ENCODE peak calls at places on chromosomes 4 and X, in six cellular contexts. F is PC-3; B is fibroblast of lung; D is ovary; G is kidney; M is CD8-positive, alpha-beta T cell. I is an unnamed sample.

GRCh38 chr4:8675383-8675782 is 82.8 kb downstream of the CPZ start:
- DNase-seq in G (no peak), B (no peak), M (no peak), D (no peak), F (peak; percentile 12), I (no peak)

GRCh38 chr4:95213361-95213760 is 335.4 kb downstream of the UNC5C start:
- DNase-seq in B (no peak), F (no peak), D (no peak), G (no peak), M (no peak), I (no peak)

GRCh38 chr4:75679876-75680575 is 6.8 kb upstream of the G3BP2 start:
- DNase-seq in F (no peak), B (no peak), M (no peak), G (no peak), D (no peak), I (no peak)

GRCh38 chrX:154121207-154121606 is 22.8 kb upstream of the OPN1LW start:
- DNase-seq in B (no peak), F (no peak), G (no peak), D (no peak), M (no peak), I (no peak)

GRCh38 chr4:177185579-177185978 is 124.1 kb upstream of the NEIL3 start:
- DNase-seq in D (no peak), G (no peak), M (no peak), F (no peak), B (no peak), I (no peak)

GRCh38 chrX:69615323-69615722 is 590 bp upstream of the EDA start:
- DNase-seq in M (no peak), G (no peak), F (no peak), B (no peak), D (no peak), I (no peak)

GRCh38 chrX:120690344-120690743 is 60.5 kb upstream of the C1GALT1C1 start:
- DNase-seq in M (no peak), D (no peak), F (no peak), B (no peak), G (no peak), I (no peak)

GRCh38 chrX:72306851-72307645 is 1.3 kb upstream of the CITED1 start:
- DNase-seq in G (peak; percentile 85), D (no peak), F (peak; percentile 71), M (no peak), B (peak; percentile 64), I (peak; percentile 38)

GRCh38 chr4:142548491-142548890 is 297.6 kb downstream of the INPP4B start:
- DNase-seq in M (no peak), F (peak; percentile 57), G (no peak), D (no peak), B (no peak), I (no peak)

GRCh38 chrX:49901068-49901467 is 21.3 kb upstream of the CLCN5 start:
- DNase-seq in D (no peak), G (no peak), F (no peak), M (no peak), B (no peak), I (no peak)

GRCh38 chrX:25640276-25640675 is 497.9 kb upstream of the MAGEB18 start:
- DNase-seq in F (no peak), B (no peak), D (no peak), G (no peak), M (no peak), I (no peak)

GRCh38 chr4:41799126-41799525 is 50.6 kb upstream of the PHOX2B start:
- DNase-seq in B (no peak), G (no peak), M (no peak), D (no peak), F (no peak), I (no peak)

GRCh38 chrX:1351981-1352714 is 15.6 kb downstream of the IL3RA start:
- DNase-seq in G (peak; percentile 58), F (no peak), B (no peak), M (no peak), D (no peak), I (no peak)

GRCh38 chr4:112951362-112951962 is 98.0 kb upstream of the ANK2 start:
- DNase-seq in F (peak; percentile 32), B (peak; percentile 19), D (no peak), M (no peak), G (no peak), I (no peak)

GRCh38 chr4:184536070-184536880 is 61.9 kb upstream of the IRF2 start:
- DNase-seq in G (no peak), D (no peak), B (peak; percentile 5), M (no peak), F (peak; percentile 4), I (no peak)

GRCh38 chrX:141133272-141133671 is 43.7 kb downstream of the LDOC1 start:
- DNase-seq in D (no peak), M (no peak), F (peak; percentile 87), G (no peak), B (no peak), I (no peak)

GRCh38 chrX:10611441-10612090 is 8.8 kb downstream of the MID1 start:
- DNase-seq in M (no peak), B (peak; percentile 56), G (no peak), F (peak; percentile 38), D (no peak), I (no peak)

GRCh38 chr4:97153042-97153441 is 990.2 kb downstream of the STPG2 start:
- DNase-seq in B (no peak), M (no peak), G (no peak), F (peak; percentile 35), D (no peak), I (no peak)

GRCh38 chr4:176319704-176320339 is at the start of gene SPCS3:
- DNase-seq in B (peak; percentile 93), D (peak; percentile 95), G (peak; percentile 98), F (peak; percentile 95), M (peak; percentile 96), I (peak; percentile 93)

GRCh38 chrX:1212532-1212931 is at the start of gene CRLF2:
- DNase-seq in D (no peak), F (peak; percentile 49), G (peak; percentile 32), M (no peak), B (no peak), I (no peak)

GRCh38 chr4:1235381-1236102 is 13.4 kb downstream of the CTBP1 start:
- DNase-seq in M (no peak), D (no peak), F (no peak), G (peak; percentile 53), B (no peak), I (peak; percentile 32)

GRCh38 chr4:158350161-158350560 is 139.9 kb downstream of the TMEM144 start:
- DNase-seq in D (no peak), F (no peak), G (no peak), M (no peak), B (no peak), I (no peak)

GRCh38 chr4:7966281-7967062 is 26.8 kb upstream of the AFAP1 start:
- DNase-seq in B (no peak), F (no peak), D (no peak), M (no peak), G (no peak), I (no peak)

GRCh38 chr4:112515278-112516075 is 503 bp downstream of the NEUROG2 start:
- DNase-seq in B (no peak), F (peak; percentile 18), M (no peak), G (peak; percentile 72), D (no peak), I (no peak)

GRCh38 chrX:150773117-150773516 is 79.9 kb downstream of the MTMR1 start:
- DNase-seq in D (no peak), G (peak; percentile 63), M (no peak), F (no peak), B (no peak), I (no peak)

GRCh38 chr4:20151436-20151835 is 100.3 kb upstream of the SLIT2 start:
- DNase-seq in D (no peak), F (peak; percentile 1), B (no peak), M (no peak), G (no peak), I (no peak)

GRCh38 chrX:14508025-14508690 is 21.2 kb upstream of the GLRA2 start:
- DNase-seq in F (peak; percentile 32), G (no peak), B (no peak), D (no peak), M (no peak), I (no peak)

GRCh38 chrX:10106801-10107200 is 50.0 kb upstream of the CLCN4 start:
- DNase-seq in B (no peak), F (no peak), M (peak; percentile 39), G (no peak), D (no peak), I (no peak)

GRCh38 chrX:119880552-119881437 is 9.2 kb downstream of the NDUFA1 start:
- DNase-seq in F (peak; percentile 69), D (no peak), G (no peak), B (peak; percentile 61), M (no peak), I (no peak)

GRCh38 chr4:8699479-8700145 is 107.0 kb downstream of the CPZ start:
- DNase-seq in D (no peak), B (no peak), F (no peak), G (peak; percentile 60), M (no peak), I (peak; percentile 34)

GRCh38 chrX:139121616-139122286 is 408.8 kb upstream of the F9 start:
- DNase-seq in F (peak; percentile 19), D (no peak), M (no peak), B (no peak), G (no peak), I (no peak)

GRCh38 chr4:165454426-165454825 is 75.6 kb downstream of the CPE start:
- DNase-seq in M (no peak), G (no peak), D (no peak), B (no peak), F (peak; percentile 52), I (no peak)
- H3K4me3 ChIP-seq in M (no peak overlapping the region), G (no peak overlapping the region), D (no peak overlapping the region), B (no peak overlapping the region), F (no peak overlapping the region), I (no peak overlapping the region)

GRCh38 chr4:148415500-148415899 is 26.7 kb downstream of the NR3C2 start:
- DNase-seq in G (no peak), B (peak; percentile 32), M (no peak), D (no peak), F (peak; percentile 35), I (no peak)
- TF ChIP-seq CTCF in G (no peak), B (peak; percentile 10), M (no peak), D (no peak), F (peak; percentile 39), I (peak; percentile 32)

GRCh38 chr4:81215936-81216335 is 914 bp upstream of the PRKG2 start:
- DNase-seq in G (no peak), M (no peak), F (no peak), D (no peak), B (peak; percentile 71), I (no peak)
- H3K4me3 ChIP-seq in G (peak overlapping the region; percentile 54), M (no peak overlapping the region), F (no peak overlapping the region), D (no peak overlapping the region), B (peak overlapping the region; percentile 77), I (peak overlapping the region; percentile 65)

GRCh38 chr4:186935881-186936280 is 212.2 kb upstream of the FAT1 start:
- DNase-seq in G (no peak), D (no peak), B (no peak), F (no peak), M (no peak), I (no peak)

GRCh38 chr4:186934255-186934654 is 210.6 kb upstream of the FAT1 start:
- DNase-seq in G (no peak), F (no peak), M (no peak), D (no peak), B (no peak), I (no peak)

GRCh38 chr4:186934841-186935443 is 211.3 kb upstream of the FAT1 start:
- DNase-seq in B (no peak), G (no peak), D (no peak), M (no peak), F (peak; percentile 57), I (no peak)

GRCh38 chr4:186939226-186939625 is 215.6 kb upstream of the FAT1 start:
- DNase-seq in G (no peak), F (no peak), D (no peak), M (no peak), B (no peak), I (no peak)

GRCh38 chr4:186936496-186937375 is 213.1 kb upstream of the FAT1 start:
- DNase-seq in G (no peak), F (peak; percentile 79), D (no peak), M (no peak), B (peak; percentile 81), I (no peak)
- TF ChIP-seq CTCF in G (peak; percentile 12), F (peak; percentile 48), D (no peak), M (no peak), B (peak; percentile 11), I (no peak)